ENCODE peak calls at places on chromosomes 4 and X, in seven cellular contexts. C is colonic mucosa, Z is osteoblast, N is astrocyte, W is HCT116, G is A673, O is suprapubic skin. M is an unnamed sample.
A peak's percentile ranks its signal among the peaks of the same experiment; 100 is the strongest.

GRCh38 chr4:76485450-76485849 is 50.4 kb downstream of the SHROOM3 start:
- DNase-seq in C (peak; percentile 25), Z (no peak), N (peak; percentile 29), W (peak; percentile 62), G (no peak), O (no peak), M (no peak)

GRCh38 chr4:138749303-138749702 is 266.3 kb upstream of the NOCT start:
- DNase-seq in C (no peak), Z (no peak), N (peak; percentile 50), W (no peak), G (peak; percentile 48), O (no peak), M (no peak)

GRCh38 chr4:26985836-26986235 is 125.2 kb downstream of the STIM2 start:
- DNase-seq in C (no peak), Z (no peak), N (peak; percentile 70), W (no peak), G (no peak), O (no peak), M (no peak)

GRCh38 chr4:115126487-115126886 is 13.1 kb upstream of the NDST4 start:
- DNase-seq in C (no peak), Z (no peak), N (no peak), W (no peak), G (peak; percentile 48), O (no peak), M (no peak)

GRCh38 chrX:23902419-23902818 is 5.3 kb downstream of the APOO start:
- DNase-seq in C (no peak), Z (no peak), N (peak; percentile 30), W (no peak), G (peak; percentile 76), O (no peak), M (no peak)

GRCh38 chrX:118603981-118604380 is 108.4 kb downstream of the DOCK11 start:
- DNase-seq in C (peak; percentile 33), Z (peak; percentile 80), N (peak; percentile 34), W (peak; percentile 46), G (peak; percentile 79), O (no peak), M (peak; percentile 43)

GRCh38 chr4:34814266-34814665 is 1430.0 kb downstream of the ARAP2 start:
- DNase-seq in C (no peak), Z (no peak), N (peak; percentile 18), W (no peak), G (no peak), O (no peak), M (no peak)

GRCh38 chrX:153238361-153238760 is 59.3 kb downstream of the MAGEA1 start:
- DNase-seq in C (no peak), Z (peak; percentile 8), N (no peak), W (no peak), G (no peak), O (no peak), M (no peak)

GRCh38 chr4:8905773-8906667 is 34.4 kb upstream of the HMX1 start:
- DNase-seq in C (no peak), Z (peak; percentile 67), N (no peak), W (no peak), G (no peak), O (peak; percentile 74), M (no peak)

GRCh38 chrX:53440631-53441517 is 6.7 kb upstream of the HSD17B10 start:
- DNase-seq in C (peak; percentile 77), Z (peak; percentile 83), N (peak; percentile 30), W (no peak), G (peak; percentile 54), O (peak; percentile 89), M (peak; percentile 21)

GRCh38 chr4:1789552-1789951 is 3.5 kb upstream of the FGFR3 start:
- DNase-seq in C (no peak), Z (no peak), N (no peak), W (no peak), G (no peak), O (no peak), M (no peak)

GRCh38 chr4:86250006-86250405 is 109.8 kb downstream of the MAPK10 start:
- DNase-seq in C (no peak), Z (no peak), N (peak; percentile 49), W (no peak), G (no peak), O (no peak), M (no peak)

GRCh38 chrX:15749642-15750610 is 11.9 kb downstream of the CA5B start:
- DNase-seq in C (peak; percentile 38), Z (no peak), N (no peak), W (no peak), G (no peak), O (no peak), M (peak; percentile 30)

GRCh38 chr4:128166982-128167381 is 105.9 kb downstream of the LARP1B start:
- DNase-seq in C (no peak), Z (no peak), N (no peak), W (no peak), G (no peak), O (no peak), M (no peak)

GRCh38 chrX:115494133-115494532 is 66.8 kb upstream of the PLS3 start:
- DNase-seq in C (no peak), Z (no peak), N (no peak), W (no peak), G (no peak), O (no peak), M (no peak)

GRCh38 chrX:120781416-120781815 is 94.2 kb downstream of the CT47B1 start:
- DNase-seq in C (no peak), Z (no peak), N (peak; percentile 50), W (no peak), G (peak; percentile 69), O (no peak), M (no peak)

GRCh38 chrX:39564751-39565150 is 533.0 kb downstream of the BCOR start:
- DNase-seq in C (no peak), Z (no peak), N (no peak), W (no peak), G (no peak), O (no peak), M (no peak)

GRCh38 chrX:47351706-47352105 is 18.7 kb upstream of the ZNF157 start:
- DNase-seq in C (no peak), Z (no peak), N (peak; percentile 57), W (no peak), G (peak; percentile 5), O (no peak), M (no peak)

GRCh38 chr4:15024386-15024785 is 22.1 kb downstream of the CPEB2 start:
- DNase-seq in C (no peak), Z (no peak), N (peak; percentile 31), W (no peak), G (no peak), O (no peak), M (no peak)

GRCh38 chr4:6727081-6727942 is 11.3 kb downstream of the BLOC1S4 start:
- DNase-seq in C (no peak), Z (peak; percentile 95), N (peak; percentile 45), W (no peak), G (peak; percentile 46), O (no peak), M (peak; percentile 81)

GRCh38 chr4:86482851-86483490 is 111.1 kb upstream of the PTPN13 start:
- DNase-seq in C (no peak), Z (peak; percentile 73), N (no peak), W (no peak), G (peak; percentile 91), O (no peak), M (no peak)

GRCh38 chr4:153518637-153519384 is 52.7 kb downstream of the TMEM131L start:
- DNase-seq in C (peak; percentile 33), Z (no peak), N (no peak), W (no peak), G (no peak), O (no peak), M (no peak)

GRCh38 chr4:761086-761485 is 55.5 kb downstream of the PCGF3 start:
- DNase-seq in C (no peak), Z (peak; percentile 55), N (no peak), W (no peak), G (no peak), O (no peak), M (no peak)
- H3K4me1 ChIP-seq in C (no peaks in the 10 kb centered on the region), Z (peaks cover 8% of the 10 kb centered on the region), N (peaks cover 12% of the 10 kb centered on the region), W (no peaks in the 10 kb centered on the region), G (peaks cover 5% of the 10 kb centered on the region), O (peaks cover 10% of the 10 kb centered on the region), M (no peaks in the 10 kb centered on the region)

GRCh38 chrX:88424541-88424940 is 322.5 kb upstream of the CPXCR1 start:
- DNase-seq in C (no peak), Z (no peak), N (no peak), W (no peak), G (no peak), O (no peak), M (no peak)

GRCh38 chrX:88424071-88424470 is 323.0 kb upstream of the CPXCR1 start:
- DNase-seq in C (no peak), Z (no peak), N (no peak), W (no peak), G (no peak), O (no peak), M (no peak)

GRCh38 chrX:88425739-88426138 is 321.3 kb upstream of the CPXCR1 start:
- DNase-seq in C (no peak), Z (no peak), N (no peak), W (no peak), G (peak; percentile 0), O (no peak), M (no peak)
- TF ChIP-seq CTCF in C (no peak), Z (peak; percentile 26), N (no peak), W (no peak), G (peak; percentile 28), O (no peak), M (no peak)

GRCh38 chr4:84381759-84382158 is 117.3 kb downstream of the NKX6-1 start:
- DNase-seq in C (no peak), Z (no peak), N (no peak), W (no peak), G (no peak), O (no peak), M (no peak)

GRCh38 chr4:84378277-84378838 is 120.7 kb downstream of the NKX6-1 start:
- DNase-seq in C (no peak), Z (no peak), N (no peak), W (no peak), G (peak; percentile 21), O (no peak), M (no peak)

GRCh38 chr4:84379881-84380618 is 119.0 kb downstream of the NKX6-1 start:
- DNase-seq in C (no peak), Z (peak; percentile 8), N (peak; percentile 67), W (no peak), G (peak; percentile 17), O (no peak), M (no peak)

DNA sequence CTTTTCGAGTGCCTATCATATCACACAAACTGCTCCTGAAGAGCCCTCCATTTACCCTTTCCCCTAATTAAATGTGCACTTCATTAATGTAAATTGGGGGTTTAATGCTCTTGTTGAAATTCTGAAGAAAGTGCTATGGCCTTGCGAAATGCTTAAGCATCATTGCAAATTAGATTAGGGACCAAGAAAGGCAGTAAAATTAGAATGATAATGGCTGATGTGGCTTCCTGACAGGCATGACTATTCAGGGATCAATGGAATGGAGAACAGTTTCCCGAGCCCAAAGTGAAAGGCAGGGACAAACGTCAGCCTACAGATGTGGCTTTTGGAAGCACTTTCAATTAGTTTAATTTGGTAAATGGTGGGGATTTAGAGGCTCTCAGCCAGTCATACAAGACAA is 120.1 kb downstream of the NKX6-1 start:
- DNase-seq in C (no peak), Z (no peak), N (no peak), W (no peak), G (peak; percentile 48), O (no peak), M (no peak)
- H3K4me1 ChIP-seq in C (no peaks in the 10 kb centered on the region), Z (no peaks in the 10 kb centered on the region), N (no peaks in the 10 kb centered on the region), W (no peaks in the 10 kb centered on the region), G (peaks cover 7% of the 10 kb centered on the region), O (no peaks in the 10 kb centered on the region), M (no peaks in the 10 kb centered on the region)

DNA sequence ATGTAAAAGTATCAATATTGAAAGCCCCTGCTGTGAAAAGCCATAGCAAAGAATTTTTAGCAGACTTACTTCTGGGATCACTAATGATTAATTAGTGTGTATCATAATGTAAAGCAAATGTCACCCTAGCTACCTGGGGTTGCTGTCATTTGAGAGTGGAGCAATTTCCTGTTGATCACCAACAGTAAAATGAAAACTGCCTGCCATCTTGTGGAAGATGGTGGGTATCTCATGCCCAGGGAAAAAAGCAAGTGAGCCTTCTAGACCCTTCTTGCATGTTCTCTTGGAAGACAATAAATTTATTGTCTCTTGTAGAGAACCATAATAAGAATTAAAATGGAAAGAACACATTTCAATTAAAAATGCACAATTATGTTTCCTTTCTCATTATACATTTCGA is 360.2 kb downstream of the ZIC3 start:
- DNase-seq in C (no peak), Z (no peak), N (no peak), W (no peak), G (peak; percentile 47), O (no peak), M (no peak)
- TF ChIP-seq CTCF in C (no peak), Z (no peak), N (peak; percentile 25), W (no peak), G (peak; percentile 65), O (no peak), M (peak; percentile 16)

M was measured in testis.